ENCODE peak calls at places on chromosomes 2 and 18, in ten cellular contexts. H is transverse colon, F is lower lobe of right lung, G is adrenal gland, P is pancreas, T is Caco-2, A is right atrium auricular region, V is RWPE2, W is esophagus squamous epithelium, L is gastrocnemius medialis. U is an unnamed sample. For H3K4me1, the result is how much of the 10 kb centered on the place peaks cover.

GRCh38 chr2:85772019-85772745 is 18.4 kb downstream of the ATOH8 start:
- DNase-seq in G (peak), P (peak), F (peak), A (peak), L (peak), W (peak), H (peak), T (no peak), V (peak), U (peak)

GRCh38 chr18:74936343-74936742 is 272.6 kb downstream of the PTGR3 start:
- DNase-seq in T (no peak), G (no peak), P (no peak), F (no peak), H (no peak), W (no peak), V (no peak), L (no peak), A (no peak), U (no peak)

GRCh38 chr2:46909771-46910419 is 5.7 kb downstream of the MCFD2 start:
- DNase-seq in W (no peak), G (peak), T (no peak), F (no peak), H (peak), P (no peak), V (no peak), A (no peak), L (peak), U (peak)

GRCh38 chr2:168790226-168790902 is 12.1 kb upstream of the NOSTRIN start:
- DNase-seq in V (no peak), T (no peak), H (no peak), P (no peak), F (no peak), G (no peak), W (no peak), L (no peak), A (no peak), U (no peak)

GRCh38 chr2:157246212-157247067 is 11.1 kb upstream of the GALNT5 start:
- DNase-seq in G (no peak), F (no peak), P (no peak), W (no peak), H (no peak), L (no peak), V (peak), T (peak), A (no peak), U (no peak)

GRCh38 chr18:10265560-10266235 is 188.7 kb upstream of the APCDD1 start:
- DNase-seq in F (no peak), T (no peak), W (no peak), A (no peak), H (no peak), G (no peak), L (no peak), V (no peak), P (peak), U (no peak)

GRCh38 chr2:240584486-240585031 is 2.0 kb upstream of the CAPN10 start:
- DNase-seq in T (no peak), F (peak), W (no peak), G (no peak), V (no peak), L (peak), H (peak), P (no peak), A (no peak), U (no peak)

GRCh38 chr2:200156140-200156858 is 150.2 kb upstream of the SPATS2L start:
- DNase-seq in W (no peak), L (peak), V (no peak), A (peak), H (no peak), P (peak), F (no peak), T (no peak), G (peak), U (no peak)

GRCh38 chr2:204842731-204843490 is 297.6 kb downstream of the PARD3B start:
- DNase-seq in A (peak), T (no peak), H (no peak), W (no peak), F (no peak), G (peak), L (peak), V (peak), P (no peak), U (no peak)

GRCh38 chr18:62323483-62324354 is 1.4 kb upstream of the TNFRSF11A start:
- DNase-seq in P (no peak), V (no peak), L (no peak), H (no peak), G (no peak), W (no peak), A (no peak), T (no peak), F (no peak), U (no peak)

GRCh38 chr2:102122115-102122514 is 20.4 kb upstream of the IL1R1 start:
- DNase-seq in W (no peak), V (no peak), H (no peak), F (no peak), L (no peak), G (no peak), A (no peak), T (no peak), P (no peak), U (no peak)

GRCh38 chr2:31578316-31578715 is 2.4 kb downstream of the SRD5A2 start:
- DNase-seq in G (no peak), W (no peak), F (no peak), V (no peak), H (no peak), T (no peak), L (no peak), P (no peak), A (no peak), U (no peak)

GRCh38 chr2:25552343-25552742 is 121.0 kb downstream of the DTNB start:
- DNase-seq in G (no peak), F (no peak), W (no peak), V (no peak), L (no peak), A (no peak), P (no peak), T (no peak), H (no peak), U (no peak)

GRCh38 chr2:232393556-232393955 is 13.1 kb upstream of the ALPG start:
- DNase-seq in G (no peak), L (no peak), F (no peak), W (no peak), H (no peak), V (no peak), T (no peak), P (no peak), A (no peak), U (no peak)

GRCh38 chr2:129907256-129907973 is 72.1 kb upstream of the RAB6C start:
- DNase-seq in P (no peak), G (no peak), A (no peak), T (no peak), L (no peak), W (no peak), F (no peak), H (no peak), V (no peak), U (no peak)

GRCh38 chr2:60500861-60501260 is 52.6 kb downstream of the BCL11A start:
- DNase-seq in G (no peak), T (no peak), H (no peak), V (no peak), P (no peak), F (no peak), A (no peak), W (no peak), L (no peak), U (no peak)

GRCh38 chr2:174332607-174333001 is 2.1 kb upstream of the SP9 start:
- DNase-seq in A (no peak), T (peak), L (no peak), G (no peak), V (no peak), P (no peak), H (no peak), F (no peak), W (no peak), U (no peak)

GRCh38 chr2:85986121-85986520 is 97.3 kb upstream of the ST3GAL5 start:
- DNase-seq in H (no peak), P (no peak), W (no peak), A (peak), L (peak), G (no peak), V (no peak), T (no peak), F (no peak), U (no peak)

GRCh38 chr2:142791335-142791734 is 86.1 kb upstream of the KYNU start:
- DNase-seq in G (no peak), V (no peak), T (no peak), W (no peak), L (no peak), H (no peak), A (no peak), F (no peak), P (no peak), U (no peak)

DNA sequence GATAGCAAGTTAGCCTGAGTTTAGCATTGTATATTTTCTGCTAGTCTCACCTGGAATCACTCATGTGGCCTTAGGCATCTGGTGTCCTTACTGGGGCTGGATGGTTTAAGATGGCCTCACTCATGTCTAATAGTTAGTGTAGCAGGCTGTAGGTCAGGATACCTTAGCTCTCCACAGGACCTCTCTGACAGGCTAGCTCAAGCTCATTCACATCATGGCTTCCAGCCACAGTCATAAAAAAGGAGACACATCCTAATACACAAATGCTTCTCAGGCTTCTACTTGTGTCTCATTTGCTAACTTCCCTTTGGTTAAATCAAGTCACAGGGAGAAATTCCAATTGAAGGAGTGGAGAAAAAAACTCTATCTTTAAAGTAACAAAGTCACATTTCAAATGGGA is 47.7 kb downstream of the MYO1B start:
- DNase-seq in H (no peak), F (no peak), W (no peak), P (no peak), A (no peak), T (no peak), G (no peak), V (no peak), L (no peak), U (no peak)
- H3K4me3 ChIP-seq in H (no peak), F (no peak), W (no peak), P (no peak), A (no peak), T (no peak), G (no peak), V (no peak), L (no peak), U (no peak)

DNA sequence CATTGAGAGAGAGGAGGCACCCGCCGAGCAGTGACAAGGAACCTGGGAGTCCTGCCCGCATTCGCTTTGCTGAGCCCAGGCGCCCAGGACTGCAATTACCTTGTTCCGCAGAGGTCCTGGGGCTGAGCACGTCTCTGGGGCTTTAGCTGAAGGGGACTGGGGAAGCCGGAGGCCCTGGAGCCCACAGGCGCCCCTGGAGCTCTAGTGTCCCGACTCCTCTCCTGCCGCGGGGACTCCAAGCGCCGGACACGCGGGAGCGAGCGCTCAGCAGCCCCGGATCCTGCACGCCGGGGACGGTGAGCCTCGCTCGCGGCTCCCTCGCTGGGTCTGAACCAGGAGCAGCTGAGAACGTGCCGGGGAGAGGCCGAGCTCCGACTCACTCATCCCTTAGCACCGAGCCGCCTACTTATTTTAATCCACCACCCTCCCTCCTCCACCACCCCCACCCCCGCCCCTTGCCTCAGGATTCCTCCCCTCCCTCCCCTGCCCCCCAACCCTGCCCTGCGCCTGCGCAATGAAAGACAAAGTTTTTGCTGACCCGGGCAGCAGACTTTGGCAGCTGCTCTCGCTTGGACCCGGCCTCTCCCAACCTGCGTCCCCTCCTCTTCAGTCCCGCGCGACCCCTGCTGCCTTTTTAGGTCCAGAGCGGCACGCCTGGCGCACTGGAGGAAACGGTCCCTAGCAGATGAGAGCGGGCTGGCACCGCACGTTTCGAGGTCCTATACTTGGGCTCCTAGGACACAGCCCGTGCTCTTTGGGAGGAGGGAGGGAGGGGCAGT is at the start of gene OSR1:
- DNase-seq in G (peak), A (peak), P (peak), T (peak), F (no peak), H (peak), L (peak), V (no peak), W (no peak), U (peak)
- TF ChIP-seq CTCF in G (no peak), A (no peak), P (no peak), T (peak), F (no peak), H (no peak), L (no peak), V (no peak), W (no peak), U (no peak)

DNA sequence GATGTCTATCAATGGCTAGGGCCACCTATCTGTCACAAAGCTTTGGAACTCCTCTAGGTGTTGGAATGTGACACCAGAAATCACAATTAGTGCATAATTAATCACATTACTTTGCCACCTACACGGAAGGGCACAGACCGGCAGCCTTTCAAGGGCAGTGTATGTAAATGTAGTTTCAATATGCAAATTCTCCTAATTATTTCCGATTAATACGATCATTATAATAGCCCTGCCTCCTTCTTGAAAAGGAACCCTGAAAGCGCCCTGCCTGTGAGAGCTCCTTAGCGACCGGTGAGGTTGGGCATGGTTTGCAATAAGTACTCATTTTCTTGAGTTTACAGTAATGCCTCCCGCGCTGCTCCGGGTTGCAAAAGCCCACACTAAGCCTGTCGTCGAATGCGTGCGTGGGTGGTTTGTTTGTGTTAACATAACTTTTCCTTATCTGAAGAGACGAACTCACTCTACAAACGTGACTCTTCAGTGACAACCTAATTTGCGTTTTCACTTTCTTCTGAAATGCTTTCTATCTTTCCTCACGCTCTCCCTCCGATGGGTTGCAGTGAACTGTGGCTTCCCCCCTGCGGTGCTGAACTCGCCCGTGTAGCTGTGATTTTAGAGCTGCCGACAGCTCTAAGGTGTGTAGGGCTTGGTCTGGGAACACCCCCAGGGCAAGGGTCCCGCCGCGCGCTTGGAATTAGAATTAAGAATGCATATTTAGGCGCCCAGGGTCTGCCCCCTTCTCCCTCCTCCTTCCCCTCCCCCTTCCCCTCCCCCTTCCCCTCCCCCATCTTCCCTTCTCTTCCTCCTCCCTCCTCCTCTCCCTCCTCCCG is 710 bp upstream of the ID2 start:
- DNase-seq in L (peak), A (peak), G (peak), W (no peak), T (peak), P (peak), F (peak), H (peak), V (no peak), U (peak)
- H3K4me1 ChIP-seq in L (under half), A (under half), G (under half), W (under half), T (under half), P (under half), F (under half), H (under half), V (under half), U (under half)

DNA sequence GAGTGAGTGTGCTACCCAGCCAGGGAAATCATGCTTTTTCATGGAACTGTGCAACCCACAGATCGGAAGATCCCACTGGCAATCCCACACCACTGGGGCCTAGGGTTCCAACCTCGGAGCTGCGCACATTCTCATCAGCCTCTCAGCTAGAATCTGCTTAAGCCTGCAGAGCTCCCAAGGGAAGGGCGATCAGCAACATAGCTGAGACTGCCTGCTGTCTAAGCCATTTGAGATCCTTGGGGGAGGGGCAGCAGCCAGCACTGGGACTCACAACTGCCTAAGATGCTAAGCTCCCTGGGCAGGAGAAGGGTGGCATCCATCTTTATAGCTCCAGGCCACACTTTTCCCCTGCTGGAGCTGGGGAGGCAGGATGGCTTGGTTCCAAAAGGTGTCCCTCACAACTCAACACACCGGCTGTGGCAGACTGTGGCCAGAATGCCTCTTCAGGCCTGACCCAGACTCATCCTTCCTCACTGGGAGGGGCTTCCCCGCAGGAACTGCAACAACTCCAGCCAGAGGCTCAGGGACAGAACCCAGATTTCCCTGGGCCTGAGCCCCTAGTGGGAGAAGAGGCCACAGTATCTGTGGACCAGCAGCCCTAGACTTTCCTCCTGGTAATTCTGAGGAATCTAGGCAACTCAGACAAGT is 1133.3 kb upstream of the PIK3C3 start:
- DNase-seq in T (no peak), W (no peak), F (no peak), A (no peak), G (no peak), P (no peak), H (no peak), L (no peak), V (no peak), U (no peak)
- H3K4me3 ChIP-seq in T (no peak), W (no peak), F (no peak), A (no peak), G (no peak), P (no peak), H (no peak), L (no peak), V (no peak), U (no peak)

GRCh38 chr2:238916176-238916874 is 68.4 kb downstream of the TWIST2 start:
- DNase-seq in L (no peak), P (no peak), V (no peak), A (no peak), F (no peak), H (no peak), G (no peak), W (no peak), T (no peak), U (no peak)
- TF ChIP-seq CTCF in L (no peak), P (no peak), V (no peak), A (no peak), F (no peak), H (no peak), G (no peak), W (no peak), T (no peak), U (no peak)

GRCh38 chr2:30331038-30331437 is 99.7 kb downstream of the LBH start:
- DNase-seq in F (no peak), T (no peak), L (no peak), H (no peak), G (no peak), P (no peak), V (no peak), W (no peak), A (no peak), U (no peak)
- H3K4me1 ChIP-seq in F (under half), T (under half), L (under half), H (under half), G (under half), P (under half), V (under half), W (under half), A (under half), U (under half)

DNA sequence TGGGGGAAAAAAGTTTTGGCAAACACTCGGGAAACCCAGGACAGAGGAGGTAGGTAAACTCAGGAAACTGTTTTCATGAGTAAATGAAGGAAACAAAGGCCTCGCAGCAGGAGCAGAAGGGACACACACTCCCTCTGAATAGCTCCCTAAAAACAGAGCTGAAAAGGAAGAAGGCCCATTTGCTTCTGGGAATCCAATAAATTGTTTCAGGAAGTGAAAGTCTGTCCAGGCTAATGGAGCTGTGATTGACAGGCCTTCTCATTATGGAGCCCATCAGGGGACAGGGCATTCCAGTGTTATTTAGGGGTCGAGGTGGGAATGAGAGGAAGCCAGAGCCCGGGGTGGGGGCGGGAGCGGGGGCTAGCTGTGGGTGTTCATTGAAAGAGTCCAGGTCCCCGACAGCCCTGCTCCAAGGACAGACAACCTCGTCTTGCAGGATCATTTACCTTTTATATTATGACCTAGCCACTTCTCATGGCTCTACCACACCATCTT is 81.2 kb downstream of the GBX2 start:
- DNase-seq in V (no peak), H (no peak), W (no peak), F (no peak), T (no peak), P (no peak), G (no peak), A (no peak), L (no peak), U (no peak)
- H3K4me3 ChIP-seq in V (no peak), H (no peak), W (no peak), F (no peak), T (no peak), P (no peak), G (no peak), A (no peak), L (no peak), U (no peak)

DNA sequence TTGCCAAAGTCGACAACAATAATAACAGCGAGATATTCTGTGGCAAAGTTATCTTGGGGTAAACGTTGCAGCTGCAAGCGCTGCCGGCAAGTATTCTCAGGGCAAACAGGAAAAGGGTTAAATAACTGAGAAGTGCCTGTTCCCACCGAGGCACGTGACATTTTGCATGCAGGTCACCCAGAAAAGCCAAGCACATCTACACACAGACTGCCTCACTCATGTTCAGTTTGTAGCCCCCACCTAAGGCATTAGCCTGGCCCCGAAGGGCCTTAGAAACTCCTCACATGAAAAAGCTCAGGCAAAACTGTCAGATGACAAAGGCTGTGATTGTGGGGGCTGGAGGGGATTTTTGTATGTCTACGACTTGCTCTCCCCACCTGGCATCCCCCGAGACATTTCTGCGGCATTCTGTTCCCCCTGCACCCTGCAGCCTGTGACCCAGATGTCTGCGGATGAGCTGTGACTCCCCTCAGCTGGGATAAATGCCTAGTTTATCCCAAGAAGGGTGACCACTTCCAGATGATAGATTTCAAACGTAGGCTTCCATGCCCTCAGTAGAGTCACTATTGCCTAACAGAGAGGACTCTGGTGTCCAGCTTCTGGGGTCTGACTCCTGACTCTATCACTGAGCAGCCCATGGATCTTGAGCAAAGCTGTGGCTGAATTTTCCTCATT is 215.2 kb upstream of the SIX2 start:
- DNase-seq in P (no peak), G (no peak), L (no peak), W (no peak), T (no peak), V (no peak), A (no peak), F (no peak), H (no peak), U (no peak)
- TF ChIP-seq CTCF in P (no peak), G (no peak), L (no peak), W (no peak), T (no peak), V (no peak), A (no peak), F (no peak), H (no peak), U (no peak)